ENCODE peak calls at places on chromosomes 6 and 20, in six cellular contexts. Z is NAMALWA, D is anterior cingulate cortex, P is activated gamma-delta T cell treated with Interleukin-2 at 50 U/mL for 16 hours, W is activated T-cell treated with anti-CD3 and anti-CD28 coated beads for 1 hour, A is thoracic aorta. V is an unnamed sample.

GRCh38 chr6:129605962-129606361 is 104.0 kb downstream of the ARHGAP18 start:
- DNase-seq in Z (no peak), D (no peak), P (no peak), W (no peak), A (no peak), V (no peak)

GRCh38 chr6:117477988-117478852 is 4.3 kb upstream of the DCBLD1 start:
- DNase-seq in Z (peak), D (peak), P (peak), W (no peak), A (no peak), V (no peak)

GRCh38 chr6:11668455-11668854 is 110.1 kb downstream of the ADTRP start:
- DNase-seq in Z (no peak), D (no peak), P (no peak), W (no peak), A (no peak), V (no peak)

GRCh38 chr20:62838511-62838910 is 21.7 kb downstream of the COL9A3 start:
- DNase-seq in Z (peak), D (no peak), P (no peak), W (no peak), A (no peak), V (no peak)

GRCh38 chr6:168137024-168137423 is 58.0 kb upstream of the FRMD1 start:
- DNase-seq in Z (no peak), D (no peak), P (no peak), W (no peak), A (no peak), V (no peak)

GRCh38 chr20:62502496-62503095 is 26.8 kb upstream of the GATA5 start:
- DNase-seq in Z (no peak), D (no peak), P (no peak), W (no peak), A (no peak), V (no peak)

GRCh38 chr6:138996524-138996923 is 8.5 kb upstream of the REPS1 start:
- DNase-seq in Z (no peak), D (no peak), P (no peak), W (no peak), A (no peak), V (no peak)

GRCh38 chr6:152848919-152849318 is 98.3 kb downstream of the VIP start:
- DNase-seq in Z (no peak), D (no peak), P (no peak), W (no peak), A (no peak), V (no peak)

GRCh38 chr6:68719761-68720160 is 84.7 kb downstream of the ADGRB3 start:
- DNase-seq in Z (no peak), D (no peak), P (no peak), W (no peak), A (no peak), V (no peak)

V was measured in C1 segment of cervical spinal cord.